ENCODE peak calls at places on chromosomes 2 and 18, in four cellular contexts. One of them, this sample, is unnamed.

GRCh38 chr2:42960835-42961165 is 168.4 kb upstream of the HAAO start:
- DNase-seq in WTC11: no peak
- DNase-seq in brain microvascular endothelial cell: no peak
- DNase-seq in astrocyte of the cerebellum: no peak
- DNase-seq in this sample: no peak

GRCh38 chr2:202790676-202791075 is 80.9 kb downstream of the ICA1L start:
- DNase-seq in WTC11: no peak
- DNase-seq in brain microvascular endothelial cell: no peak
- DNase-seq in astrocyte of the cerebellum: no peak
- DNase-seq in this sample: no peak

GRCh38 chr2:146634256-146635068 is 1210.4 kb upstream of the ACVR2A start:
- DNase-seq in WTC11: no peak
- DNase-seq in brain microvascular endothelial cell: peak
- DNase-seq in astrocyte of the cerebellum: peak
- DNase-seq in this sample: no peak

GRCh38 chr18:23114911-23115310 is 20.4 kb upstream of the CABLES1 start:
- DNase-seq in WTC11: no peak
- DNase-seq in brain microvascular endothelial cell: peak
- DNase-seq in astrocyte of the cerebellum: no peak
- DNase-seq in this sample: no peak

GRCh38 chr2:238315031-238315595 is 5.2 kb upstream of the TRAF3IP1 start:
- DNase-seq in WTC11: no peak
- DNase-seq in brain microvascular endothelial cell: no peak
- DNase-seq in astrocyte of the cerebellum: no peak
- DNase-seq in this sample: no peak

GRCh38 chr18:23693849-23694248 is 4.6 kb downstream of the LAMA3 start:
- DNase-seq in WTC11: no peak
- DNase-seq in brain microvascular endothelial cell: no peak
- DNase-seq in astrocyte of the cerebellum: no peak
- DNase-seq in this sample: no peak

GRCh38 chr2:158828378-158829136 is 33.4 kb downstream of the DAPL1 start:
- DNase-seq in WTC11: no peak
- DNase-seq in brain microvascular endothelial cell: peak
- DNase-seq in astrocyte of the cerebellum: peak
- DNase-seq in this sample: no peak

GRCh38 chr18:9516437-9517064 is 41.2 kb downstream of the RALBP1 start:
- DNase-seq in WTC11: no peak
- DNase-seq in brain microvascular endothelial cell: no peak
- DNase-seq in astrocyte of the cerebellum: peak
- DNase-seq in this sample: no peak

GRCh38 chr18:39596891-39597290 is 2031.3 kb upstream of the CELF4 start:
- DNase-seq in WTC11: no peak
- DNase-seq in brain microvascular endothelial cell: no peak
- DNase-seq in astrocyte of the cerebellum: no peak
- DNase-seq in this sample: no peak

GRCh38 chr2:196927318-196928225 is 1.1 kb upstream of the PGAP1 start:
- DNase-seq in WTC11: no peak
- DNase-seq in brain microvascular endothelial cell: peak
- DNase-seq in astrocyte of the cerebellum: peak
- DNase-seq in this sample: no peak

GRCh38 chr2:43223412-43224040 is 2.9 kb downstream of the ZFP36L2 start:
- DNase-seq in WTC11: no peak
- DNase-seq in brain microvascular endothelial cell: peak
- DNase-seq in astrocyte of the cerebellum: no peak
- DNase-seq in this sample: no peak

GRCh38 chr2:46008082-46008870 is 288.9 kb upstream of the EPAS1 start:
- DNase-seq in WTC11: no peak
- DNase-seq in brain microvascular endothelial cell: peak
- DNase-seq in astrocyte of the cerebellum: no peak
- DNase-seq in this sample: no peak

GRCh38 chr18:10094608-10095137 is 180.9 kb downstream of the VAPA start:
- DNase-seq in WTC11: no peak
- DNase-seq in brain microvascular endothelial cell: no peak
- DNase-seq in astrocyte of the cerebellum: no peak
- DNase-seq in this sample: no peak

GRCh38 chr2:7639476-7639875 is 722.3 kb downstream of the RNF144A start:
- DNase-seq in WTC11: no peak
- DNase-seq in brain microvascular endothelial cell: no peak
- DNase-seq in astrocyte of the cerebellum: no peak
- DNase-seq in this sample: no peak

GRCh38 chr2:148813603-148814065 is 61.4 kb upstream of the KIF5C start:
- DNase-seq in WTC11: peak
- DNase-seq in brain microvascular endothelial cell: no peak
- DNase-seq in astrocyte of the cerebellum: no peak
- DNase-seq in this sample: no peak

GRCh38 chr2:178401994-178402437 is 49.0 kb downstream of the PRKRA start:
- DNase-seq in WTC11: no peak
- DNase-seq in brain microvascular endothelial cell: no peak
- DNase-seq in astrocyte of the cerebellum: no peak
- DNase-seq in this sample: no peak

GRCh38 chr18:59419386-59419785 is 60.3 kb upstream of the LMAN1 start:
- DNase-seq in WTC11: no peak
- DNase-seq in brain microvascular endothelial cell: no peak
- DNase-seq in astrocyte of the cerebellum: no peak
- DNase-seq in this sample: no peak

GRCh38 chr2:127700527-127701192 is 637 bp upstream of the SFT2D3 start:
- DNase-seq in WTC11: peak
- DNase-seq in brain microvascular endothelial cell: no peak
- DNase-seq in astrocyte of the cerebellum: no peak
- DNase-seq in this sample: peak

GRCh38 chr2:206611191-206611590 is 31.1 kb upstream of the FAM237A start:
- DNase-seq in WTC11: no peak
- DNase-seq in brain microvascular endothelial cell: no peak
- DNase-seq in astrocyte of the cerebellum: no peak
- DNase-seq in this sample: no peak

GRCh38 chr2:86019121-86019520 is 86.6 kb downstream of the POLR1A start:
- DNase-seq in WTC11: no peak
- DNase-seq in brain microvascular endothelial cell: no peak
- DNase-seq in astrocyte of the cerebellum: no peak
- DNase-seq in this sample: no peak

GRCh38 chr2:83933743-83934142 is 525.3 kb downstream of the SUCLG1 start:
- DNase-seq in WTC11: no peak
- DNase-seq in brain microvascular endothelial cell: no peak
- DNase-seq in astrocyte of the cerebellum: no peak
- DNase-seq in this sample: no peak

GRCh38 chr2:85154048-85154753 is 21.0 kb downstream of the TCF7L1 start:
- DNase-seq in WTC11: no peak
- DNase-seq in brain microvascular endothelial cell: no peak
- DNase-seq in astrocyte of the cerebellum: no peak
- DNase-seq in this sample: no peak

GRCh38 chr18:11520536-11520935 is 88.9 kb upstream of the SLC35G4 start:
- DNase-seq in WTC11: no peak
- DNase-seq in brain microvascular endothelial cell: peak
- DNase-seq in astrocyte of the cerebellum: peak
- DNase-seq in this sample: no peak

GRCh38 chr18:25814841-25815458 is 275.5 kb downstream of the SS18 start:
- DNase-seq in WTC11: no peak
- DNase-seq in brain microvascular endothelial cell: no peak
- DNase-seq in astrocyte of the cerebellum: no peak
- DNase-seq in this sample: no peak

GRCh38 chr2:234533631-234534030 is 36.8 kb upstream of the ARL4C start:
- DNase-seq in WTC11: no peak
- DNase-seq in brain microvascular endothelial cell: no peak
- DNase-seq in astrocyte of the cerebellum: no peak
- DNase-seq in this sample: no peak

GRCh38 chr2:111708478-111708877 is 175.5 kb downstream of the ANAPC1 start:
- DNase-seq in WTC11: no peak
- DNase-seq in brain microvascular endothelial cell: no peak
- DNase-seq in astrocyte of the cerebellum: peak
- DNase-seq in this sample: no peak

GRCh38 chr2:111705206-111705605 is 178.8 kb downstream of the ANAPC1 start:
- DNase-seq in WTC11: no peak
- DNase-seq in brain microvascular endothelial cell: no peak
- DNase-seq in astrocyte of the cerebellum: no peak
- DNase-seq in this sample: no peak

GRCh38 chr2:111707700-111708099 is 176.3 kb downstream of the ANAPC1 start:
- DNase-seq in WTC11: no peak
- DNase-seq in brain microvascular endothelial cell: no peak
- DNase-seq in astrocyte of the cerebellum: no peak
- DNase-seq in this sample: no peak

GRCh38 chr2:111705711-111706323 is 178.2 kb downstream of the ANAPC1 start:
- DNase-seq in WTC11: peak
- DNase-seq in brain microvascular endothelial cell: peak
- DNase-seq in astrocyte of the cerebellum: peak
- DNase-seq in this sample: no peak

DNA sequence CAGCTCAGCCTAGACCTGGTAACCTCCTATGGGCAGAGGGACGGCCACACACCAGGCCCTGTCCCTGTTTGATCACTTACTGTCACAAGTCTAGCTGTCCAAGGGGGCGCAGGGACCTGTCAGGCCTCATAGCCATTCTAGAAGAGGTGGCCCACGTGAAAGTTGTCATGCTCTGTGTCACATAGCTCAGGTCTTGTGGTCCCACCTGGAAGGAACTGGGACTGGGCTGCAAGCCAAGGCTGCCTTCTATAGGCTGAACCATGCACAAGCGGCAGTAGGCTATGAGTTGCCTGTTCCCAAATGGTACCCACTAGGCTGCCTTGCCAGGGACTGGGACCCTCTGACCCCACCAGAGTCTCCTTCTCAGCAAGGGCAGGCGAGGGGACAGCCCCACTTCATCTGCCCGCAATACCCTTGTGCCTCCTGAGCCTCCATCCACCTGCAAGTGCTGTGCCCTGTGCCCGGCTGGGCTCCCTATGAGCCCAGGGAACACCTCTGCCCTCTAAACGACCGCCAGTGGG is 177.5 kb downstream of the ANAPC1 start:
- DNase-seq in WTC11: no peak
- DNase-seq in brain microvascular endothelial cell: no peak
- DNase-seq in astrocyte of the cerebellum: no peak
- DNase-seq in this sample: no peak
- TF ChIP-seq CTCF in WTC11: no peak
- TF ChIP-seq CTCF in brain microvascular endothelial cell: no peak
- TF ChIP-seq CTCF in astrocyte of the cerebellum: no peak
- TF ChIP-seq CTCF in this sample: no peak

DNA sequence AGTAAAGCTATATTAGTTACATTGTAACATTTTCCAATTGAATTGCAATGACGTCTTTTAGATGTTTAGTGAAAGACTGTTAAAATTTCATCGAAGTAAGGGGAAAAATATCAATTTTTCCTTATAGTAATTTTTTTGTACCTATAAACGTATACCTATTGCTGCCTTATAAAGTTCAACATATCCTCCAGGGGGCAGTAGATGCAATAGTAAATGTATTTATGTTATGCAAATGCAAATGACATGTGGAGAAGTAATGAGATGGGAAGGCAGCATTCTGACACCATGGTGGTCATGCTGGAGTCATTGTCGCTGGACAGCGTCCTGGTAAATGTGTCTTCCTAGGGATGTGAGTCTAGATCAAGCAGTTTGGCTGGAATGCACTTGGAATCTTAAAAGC is 38.7 kb downstream of the MSTN start:
- DNase-seq in WTC11: no peak
- DNase-seq in brain microvascular endothelial cell: peak
- DNase-seq in astrocyte of the cerebellum: peak
- DNase-seq in this sample: no peak
- TF ChIP-seq CTCF in WTC11: peak
- TF ChIP-seq CTCF in brain microvascular endothelial cell: peak
- TF ChIP-seq CTCF in astrocyte of the cerebellum: peak
- TF ChIP-seq CTCF in this sample: no peak

GRCh38 chr2:122203523-122203922 is 448.1 kb downstream of the TSN start:
- DNase-seq in WTC11: no peak
- DNase-seq in brain microvascular endothelial cell: peak
- DNase-seq in astrocyte of the cerebellum: peak
- DNase-seq in this sample: no peak
- TF ChIP-seq CTCF in WTC11: no peak
- TF ChIP-seq CTCF in brain microvascular endothelial cell: peak
- TF ChIP-seq CTCF in astrocyte of the cerebellum: peak
- TF ChIP-seq CTCF in this sample: no peak

GRCh38 chr2:120465701-120465988 is 119.7 kb downstream of the INHBB start:
- DNase-seq in WTC11: no peak
- DNase-seq in brain microvascular endothelial cell: no peak
- DNase-seq in astrocyte of the cerebellum: no peak
- DNase-seq in this sample: no peak
- TF ChIP-seq CTCF in WTC11: no peak
- TF ChIP-seq CTCF in brain microvascular endothelial cell: no peak
- TF ChIP-seq CTCF in astrocyte of the cerebellum: no peak
- TF ChIP-seq CTCF in this sample: no peak

DNA sequence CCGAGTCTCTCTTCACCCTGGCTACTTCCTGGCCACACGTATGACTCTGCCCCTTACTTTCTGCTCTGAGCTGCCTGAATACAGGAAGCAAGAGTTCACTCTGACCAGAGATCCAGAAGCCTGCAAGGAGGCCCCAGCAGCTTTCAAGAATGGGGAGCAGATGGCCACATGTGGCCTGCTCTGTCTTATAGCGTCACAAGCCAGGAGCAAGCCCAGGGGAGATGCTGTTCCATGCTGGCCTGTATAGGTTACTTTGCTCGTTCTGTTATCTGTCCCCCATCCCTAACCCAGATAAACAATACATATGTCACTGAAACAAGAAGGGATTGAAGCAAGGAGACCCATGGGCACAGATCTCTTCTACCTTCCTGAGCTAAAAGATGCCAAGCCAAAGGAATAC is 4.3 kb downstream of the PNKD start:
- DNase-seq in WTC11: no peak
- DNase-seq in brain microvascular endothelial cell: no peak
- DNase-seq in astrocyte of the cerebellum: no peak
- DNase-seq in this sample: no peak
- TF ChIP-seq CTCF in WTC11: no peak
- TF ChIP-seq CTCF in brain microvascular endothelial cell: no peak
- TF ChIP-seq CTCF in astrocyte of the cerebellum: no peak
- TF ChIP-seq CTCF in this sample: no peak

DNA sequence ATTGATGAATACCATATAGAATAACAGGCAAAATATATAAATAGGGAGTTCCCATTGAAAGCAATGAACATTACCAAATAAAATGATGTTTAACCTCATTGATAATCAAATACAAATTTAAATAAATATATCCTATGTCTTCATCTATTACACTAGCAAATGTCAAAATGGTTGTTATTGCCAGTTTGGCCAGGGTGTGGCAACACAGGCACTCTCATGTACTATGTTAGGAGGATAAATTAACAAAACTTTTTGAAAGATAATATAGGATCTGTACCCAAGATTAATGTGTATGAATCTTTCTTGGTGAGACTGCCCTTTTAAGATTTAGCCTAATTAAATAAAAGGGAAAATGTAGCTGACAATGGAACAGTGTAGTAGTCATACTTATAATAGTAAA is 659.3 kb downstream of the ERBB4 start:
- DNase-seq in WTC11: no peak
- DNase-seq in brain microvascular endothelial cell: peak
- DNase-seq in astrocyte of the cerebellum: no peak
- DNase-seq in this sample: no peak
- TF ChIP-seq CTCF in WTC11: no peak
- TF ChIP-seq CTCF in brain microvascular endothelial cell: peak
- TF ChIP-seq CTCF in astrocyte of the cerebellum: peak
- TF ChIP-seq CTCF in this sample: no peak

This sample was measured in right atrium auricular region.